ENCODE peak calls at places on chromosome 11, in five cellular contexts. One of them, this sample, is unnamed.

GRCh38 chr11:68409748-68410344 is 50.7 kb upstream of the PPP6R3 start:
- DNase-seq in astrocyte of the spinal cord: no peak
- DNase-seq in cardiac muscle cell: no peak
- DNase-seq in GM12864: no peak
- DNase-seq in mucosa of descending colon: no peak
- DNase-seq in this sample: no peak

GRCh38 chr11:62487698-62488551 is 58.7 kb downstream of the AHNAK start:
- DNase-seq in GM12864: no peak
- DNase-seq in astrocyte of the spinal cord: no peak
- DNase-seq in mucosa of descending colon: no peak
- DNase-seq in cardiac muscle cell: no peak
- DNase-seq in this sample: no peak

GRCh38 chr11:103483996-103484395 is 374.8 kb downstream of the DYNC2H1 start:
- DNase-seq in astrocyte of the spinal cord: no peak
- DNase-seq in mucosa of descending colon: no peak
- DNase-seq in GM12864: no peak
- DNase-seq in cardiac muscle cell: no peak
- DNase-seq in this sample: no peak

GRCh38 chr11:132402056-132402684 is 1031.8 kb downstream of the NTM start:
- DNase-seq in astrocyte of the spinal cord: peak
- DNase-seq in GM12864: peak
- DNase-seq in cardiac muscle cell: peak
- DNase-seq in mucosa of descending colon: peak
- DNase-seq in this sample: peak

GRCh38 chr11:130519128-130519932 is 70.9 kb downstream of the ADAMTS15 start:
- DNase-seq in astrocyte of the spinal cord: no peak
- DNase-seq in GM12864: no peak
- DNase-seq in mucosa of descending colon: no peak
- DNase-seq in cardiac muscle cell: no peak
- DNase-seq in this sample: no peak

GRCh38 chr11:48054994-48055291 is 74.6 kb downstream of the PTPRJ start:
- DNase-seq in astrocyte of the spinal cord: no peak
- DNase-seq in mucosa of descending colon: no peak
- DNase-seq in GM12864: no peak
- DNase-seq in cardiac muscle cell: no peak
- DNase-seq in this sample: no peak

GRCh38 chr11:67387518-67387917 is 4.3 kb upstream of the RAD9A start:
- DNase-seq in mucosa of descending colon: no peak
- DNase-seq in GM12864: no peak
- DNase-seq in astrocyte of the spinal cord: no peak
- DNase-seq in cardiac muscle cell: no peak
- DNase-seq in this sample: no peak

GRCh38 chr11:35579557-35580396 is 38.5 kb upstream of the FJX1 start:
- DNase-seq in cardiac muscle cell: no peak
- DNase-seq in astrocyte of the spinal cord: peak
- DNase-seq in mucosa of descending colon: no peak
- DNase-seq in GM12864: no peak
- DNase-seq in this sample: no peak

GRCh38 chr11:8025816-8026215 is 38.7 kb downstream of the EIF3F start:
- DNase-seq in GM12864: no peak
- DNase-seq in cardiac muscle cell: no peak
- DNase-seq in mucosa of descending colon: no peak
- DNase-seq in astrocyte of the spinal cord: peak
- DNase-seq in this sample: no peak

GRCh38 chr11:27913650-27914049 is 194.3 kb downstream of the KIF18A start:
- DNase-seq in astrocyte of the spinal cord: peak
- DNase-seq in cardiac muscle cell: no peak
- DNase-seq in mucosa of descending colon: no peak
- DNase-seq in GM12864: no peak
- DNase-seq in this sample: no peak

GRCh38 chr11:66327171-66328035 is 8.8 kb downstream of the RIN1 start:
- DNase-seq in mucosa of descending colon: no peak
- DNase-seq in GM12864: no peak
- DNase-seq in astrocyte of the spinal cord: peak
- DNase-seq in cardiac muscle cell: no peak
- DNase-seq in this sample: no peak

GRCh38 chr11:28144808-28145207 is 36.6 kb downstream of the METTL15 start:
- DNase-seq in cardiac muscle cell: no peak
- DNase-seq in GM12864: no peak
- DNase-seq in astrocyte of the spinal cord: peak
- DNase-seq in mucosa of descending colon: peak
- DNase-seq in this sample: no peak

GRCh38 chr11:86161373-86162255 is 82.9 kb upstream of the EED start:
- DNase-seq in astrocyte of the spinal cord: no peak
- DNase-seq in cardiac muscle cell: no peak
- DNase-seq in GM12864: no peak
- DNase-seq in mucosa of descending colon: no peak
- DNase-seq in this sample: no peak

GRCh38 chr11:47551086-47551485 is 1.8 kb downstream of the CELF1 start:
- DNase-seq in astrocyte of the spinal cord: no peak
- DNase-seq in GM12864: peak
- DNase-seq in cardiac muscle cell: peak
- DNase-seq in mucosa of descending colon: no peak
- DNase-seq in this sample: peak

GRCh38 chr11:94880216-94880615 is 93.1 kb downstream of the CWC15 start:
- DNase-seq in astrocyte of the spinal cord: peak
- DNase-seq in mucosa of descending colon: no peak
- DNase-seq in cardiac muscle cell: no peak
- DNase-seq in GM12864: no peak
- DNase-seq in this sample: no peak

GRCh38 chr11:46322759-46323158 is 24.5 kb upstream of the DGKZ start:
- DNase-seq in cardiac muscle cell: no peak
- DNase-seq in astrocyte of the spinal cord: no peak
- DNase-seq in GM12864: no peak
- DNase-seq in mucosa of descending colon: peak
- DNase-seq in this sample: no peak

GRCh38 chr11:15911377-15912044 is 444.8 kb downstream of the SOX6 start:
- DNase-seq in cardiac muscle cell: peak
- DNase-seq in astrocyte of the spinal cord: peak
- DNase-seq in GM12864: no peak
- DNase-seq in mucosa of descending colon: no peak
- DNase-seq in this sample: no peak

GRCh38 chr11:107825875-107826274 is 32.7 kb downstream of the SLC35F2 start:
- DNase-seq in astrocyte of the spinal cord: no peak
- DNase-seq in cardiac muscle cell: no peak
- DNase-seq in mucosa of descending colon: no peak
- DNase-seq in GM12864: no peak
- DNase-seq in this sample: no peak

GRCh38 chr11:86869966-86870570 is 69.7 kb downstream of the PRSS23 start:
- DNase-seq in cardiac muscle cell: peak
- DNase-seq in GM12864: no peak
- DNase-seq in mucosa of descending colon: peak
- DNase-seq in astrocyte of the spinal cord: peak
- DNase-seq in this sample: peak

GRCh38 chr11:47523491-47524199 is 29.3 kb downstream of the CELF1 start:
- DNase-seq in cardiac muscle cell: peak
- DNase-seq in GM12864: no peak
- DNase-seq in mucosa of descending colon: peak
- DNase-seq in astrocyte of the spinal cord: peak
- DNase-seq in this sample: peak

GRCh38 chr11:97786961-97787360 is 1233.8 kb upstream of the CNTN5 start:
- DNase-seq in mucosa of descending colon: no peak
- DNase-seq in astrocyte of the spinal cord: no peak
- DNase-seq in GM12864: no peak
- DNase-seq in cardiac muscle cell: no peak
- DNase-seq in this sample: no peak

GRCh38 chr11:64918056-64918455 is 1.0 kb upstream of the ATG2A start:
- DNase-seq in GM12864: no peak
- DNase-seq in astrocyte of the spinal cord: peak
- DNase-seq in cardiac muscle cell: peak
- DNase-seq in mucosa of descending colon: no peak
- DNase-seq in this sample: no peak

GRCh38 chr11:64920124-64920523 is 3.1 kb upstream of the ATG2A start:
- DNase-seq in mucosa of descending colon: no peak
- DNase-seq in GM12864: no peak
- DNase-seq in cardiac muscle cell: no peak
- DNase-seq in astrocyte of the spinal cord: no peak
- DNase-seq in this sample: no peak

GRCh38 chr11:64921384-64921783 is 3.1 kb upstream of the PPP2R5B start:
- DNase-seq in mucosa of descending colon: no peak
- DNase-seq in GM12864: no peak
- DNase-seq in cardiac muscle cell: no peak
- DNase-seq in astrocyte of the spinal cord: no peak
- DNase-seq in this sample: no peak

GRCh38 chr11:64917663-64917995 is 620 bp upstream of the ATG2A start:
- DNase-seq in GM12864: no peak
- DNase-seq in cardiac muscle cell: no peak
- DNase-seq in astrocyte of the spinal cord: no peak
- DNase-seq in mucosa of descending colon: no peak
- DNase-seq in this sample: no peak

GRCh38 chr11:64919627-64920026 is 2.6 kb upstream of the ATG2A start:
- DNase-seq in GM12864: no peak
- DNase-seq in cardiac muscle cell: no peak
- DNase-seq in astrocyte of the spinal cord: no peak
- DNase-seq in mucosa of descending colon: no peak
- DNase-seq in this sample: no peak
- H3K4me3 ChIP-seq in GM12864: no peak
- H3K4me3 ChIP-seq in cardiac muscle cell: no peak
- H3K4me3 ChIP-seq in astrocyte of the spinal cord: no peak
- H3K4me3 ChIP-seq in mucosa of descending colon: no peak
- H3K4me3 ChIP-seq in this sample: no peak

DNA sequence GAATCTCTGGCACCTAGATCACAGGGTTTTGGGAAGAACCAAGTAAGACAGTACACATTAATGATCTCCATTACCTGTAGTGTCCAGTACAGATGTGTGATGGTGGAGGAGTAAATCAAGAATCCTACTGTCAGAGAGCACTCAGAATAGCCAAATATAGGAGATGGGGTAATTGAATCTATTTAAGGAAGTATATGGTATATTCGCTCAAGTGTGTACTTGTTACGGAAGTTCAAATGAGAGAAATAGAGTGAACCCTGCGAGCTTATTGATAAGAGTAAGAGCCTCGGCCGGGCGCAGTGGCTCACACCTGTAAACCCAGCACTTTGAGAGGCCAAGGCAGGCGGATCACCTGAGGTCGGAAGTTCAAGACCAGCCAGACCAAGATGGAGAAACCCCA is 2.2 kb downstream of the SPCS2 start:
- DNase-seq in astrocyte of the spinal cord: no peak
- DNase-seq in mucosa of descending colon: no peak
- DNase-seq in GM12864: no peak
- DNase-seq in cardiac muscle cell: no peak
- DNase-seq in this sample: no peak
- H3K4me3 ChIP-seq in astrocyte of the spinal cord: no peak
- H3K4me3 ChIP-seq in mucosa of descending colon: no peak
- H3K4me3 ChIP-seq in GM12864: peak
- H3K4me3 ChIP-seq in cardiac muscle cell: no peak
- H3K4me3 ChIP-seq in this sample: peak

GRCh38 chr11:11032072-11032471 is 174.2 kb upstream of the ZBED5 start:
- DNase-seq in GM12864: no peak
- DNase-seq in astrocyte of the spinal cord: no peak
- DNase-seq in mucosa of descending colon: no peak
- DNase-seq in cardiac muscle cell: no peak
- DNase-seq in this sample: no peak
- H3K4me3 ChIP-seq in GM12864: no peak
- H3K4me3 ChIP-seq in astrocyte of the spinal cord: no peak
- H3K4me3 ChIP-seq in mucosa of descending colon: no peak
- H3K4me3 ChIP-seq in cardiac muscle cell: no peak
- H3K4me3 ChIP-seq in this sample: no peak

DNA sequence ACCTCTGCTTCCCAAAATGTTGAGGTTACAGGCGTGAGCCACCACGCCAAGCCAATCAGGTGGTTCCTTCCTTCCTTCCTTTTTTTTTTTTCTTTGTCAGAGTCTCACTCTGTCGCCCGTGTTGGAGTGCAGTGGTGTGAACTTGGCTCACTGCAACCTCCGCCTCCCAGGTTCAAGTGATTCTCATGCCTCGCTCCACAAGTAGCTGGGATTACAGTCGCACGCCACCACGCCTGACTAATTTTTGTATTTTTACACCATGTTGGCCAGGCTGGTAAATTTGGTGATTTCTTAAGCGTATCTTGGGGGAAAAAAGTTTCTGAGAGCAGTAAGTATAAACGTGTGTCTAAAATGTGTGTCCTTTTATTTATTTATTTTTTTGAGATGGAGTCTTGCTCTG is 18.2 kb upstream of the SPINDOC start:
- DNase-seq in cardiac muscle cell: no peak
- DNase-seq in mucosa of descending colon: no peak
- DNase-seq in GM12864: no peak
- DNase-seq in astrocyte of the spinal cord: no peak
- DNase-seq in this sample: no peak
- H3K4me3 ChIP-seq in cardiac muscle cell: no peak
- H3K4me3 ChIP-seq in mucosa of descending colon: no peak
- H3K4me3 ChIP-seq in GM12864: no peak
- H3K4me3 ChIP-seq in astrocyte of the spinal cord: no peak
- H3K4me3 ChIP-seq in this sample: no peak

GRCh38 chr11:72103754-72104167 is 664 bp upstream of the LAMTOR1 start:
- DNase-seq in GM12864: no peak
- DNase-seq in cardiac muscle cell: no peak
- DNase-seq in mucosa of descending colon: no peak
- DNase-seq in astrocyte of the spinal cord: no peak
- DNase-seq in this sample: no peak
- H3K4me3 ChIP-seq in GM12864: peak
- H3K4me3 ChIP-seq in cardiac muscle cell: peak
- H3K4me3 ChIP-seq in mucosa of descending colon: no peak
- H3K4me3 ChIP-seq in astrocyte of the spinal cord: peak
- H3K4me3 ChIP-seq in this sample: peak